ENCODE peak calls at places on chromosomes 1 and 21, in five cellular contexts. I, J, E, O and H are unnamed samples.

GRCh38 chr1:92503043-92503925 is 16.6 kb upstream of the GFI1 start:
- DNase-seq in E (no peak), J (no peak), O (no peak), I (no peak), H (no peak)

GRCh38 chr1:30146448-30146847 is 576.9 kb downstream of the MATN1 start:
- DNase-seq in J (no peak), E (no peak), O (no peak), I (no peak), H (no peak)

GRCh38 chr21:37119421-37120218 is 46.6 kb downstream of the TTC3 start:
- DNase-seq in O (no peak), E (no peak), J (no peak), I (no peak), H (no peak)

GRCh38 chr1:89363638-89364536 is at the start of gene GBP6:
- DNase-seq in E (no peak), J (no peak), I (no peak), O (no peak), H (no peak)

GRCh38 chr1:90155721-90156487 is 161.0 kb downstream of the ZNF326 start:
- DNase-seq in J (no peak), I (no peak), O (no peak), E (no peak), H (no peak)

GRCh38 chr1:68313736-68314594 is 81.6 kb upstream of the WLS start:
- DNase-seq in O (no peak), E (no peak), I (no peak), J (no peak), H (no peak)

GRCh38 chr1:7313081-7313546 is 458.0 kb upstream of the VAMP3 start:
- DNase-seq in O (no peak), J (no peak), E (no peak), I (no peak), H (no peak)

GRCh38 chr1:1625824-1626206 is 6.2 kb upstream of the MMP23B start:
- DNase-seq in E (peak; percentile 47), O (no peak), I (no peak), J (no peak), H (no peak)

GRCh38 chr1:36258960-36259344 is 34.7 kb downstream of the THRAP3 start:
- DNase-seq in O (no peak), E (no peak), I (peak; percentile 27), J (no peak), H (no peak)

GRCh38 chr1:112501810-112502641 is 6.7 kb upstream of the WNT2B start:
- DNase-seq in E (peak; percentile 77), J (peak; percentile 45), I (peak; percentile 71), O (peak; percentile 80), H (peak; percentile 35)

GRCh38 chr1:4268890-4269286 is 368.8 kb upstream of the C1orf174 start:
- DNase-seq in I (no peak), E (no peak), O (no peak), J (no peak), H (no peak)

GRCh38 chr1:29655945-29656866 is 419.9 kb downstream of the PTPRU start:
- DNase-seq in J (no peak), E (no peak), I (no peak), O (no peak), H (no peak)

GRCh38 chr1:19845166-19845954 is 30.3 kb upstream of the RNF186 start:
- DNase-seq in E (no peak), J (no peak), I (peak; percentile 55), O (peak; percentile 57), H (no peak)

GRCh38 chr1:57632401-57632800 is 208.5 kb upstream of the DAB1 start:
- DNase-seq in J (no peak), I (no peak), E (no peak), O (no peak), H (no peak)

GRCh38 chr1:54378157-54378883 is 27.9 kb downstream of the SSBP3 start:
- DNase-seq in E (no peak), O (no peak), I (no peak), J (no peak), H (no peak)

GRCh38 chr1:34839526-34840305 is 19.8 kb downstream of the SMIM12 start:
- DNase-seq in E (no peak), O (no peak), I (no peak), J (no peak), H (no peak)

GRCh38 chr1:80441664-80442063 is 1359.1 kb upstream of the ADGRL2 start:
- DNase-seq in J (no peak), I (peak; percentile 3), O (no peak), E (no peak), H (no peak)

GRCh38 chr1:69976896-69977295 is 228.5 kb downstream of the LRRC40 start:
- DNase-seq in O (no peak), I (peak; percentile 20), J (no peak), E (no peak), H (no peak)

GRCh38 chr1:235943581-235944114 is 76.9 kb upstream of the LYST start:
- DNase-seq in I (peak; percentile 98), J (no peak), O (no peak), E (no peak), H (no peak)

GRCh38 chr1:182129398-182129797 is 67.9 kb upstream of the ZNF648 start:
- DNase-seq in I (no peak), E (no peak), O (peak; percentile 22), J (no peak), H (no peak)

GRCh38 chr1:46489169-46489637 is 433 bp upstream of the DMBX1 start:
- DNase-seq in I (no peak), O (no peak), E (no peak), J (no peak), H (no peak)
- H3K27me3 ChIP-seq in I (peaks cover 70% of the 10 kb centered on the region), O (peaks cover 74% of the 10 kb centered on the region), E (peaks cover 55% of the 10 kb centered on the region), J (peaks cover 100% of the 10 kb centered on the region), H (peaks cover 15% of the 10 kb centered on the region)

GRCh38 chr21:44303490-44303981 is 3.7 kb downstream of the PFKL start:
- DNase-seq in I (no peak), E (no peak), J (no peak), O (no peak), H (no peak)
- H3K27ac ChIP-seq in I (no peak overlapping the region), E (no peak overlapping the region), J (peak overlapping the region; percentile 70), O (no peak overlapping the region), H (peak overlapping the region; percentile 39)

GRCh38 chr21:42451941-42452340 is 44.1 kb downstream of the RSPH1 start:
- DNase-seq in I (no peak), E (no peak), J (no peak), O (no peak), H (no peak)
- H3K27me3 ChIP-seq in I (no peaks in the 10 kb centered on the region), E (peaks cover 2% of the 10 kb centered on the region), J (no peaks in the 10 kb centered on the region), O (no peaks in the 10 kb centered on the region), H (no peaks in the 10 kb centered on the region)

GRCh38 chr1:24097663-24098062 is 14.3 kb downstream of the MYOM3 start:
- DNase-seq in J (no peak), O (no peak), I (no peak), E (peak; percentile 46), H (no peak)
- H3K27ac ChIP-seq in J (no peak overlapping the region), O (no peak overlapping the region), I (no peak overlapping the region), E (peak overlapping the region; percentile 85), H (no peak overlapping the region)

DNA sequence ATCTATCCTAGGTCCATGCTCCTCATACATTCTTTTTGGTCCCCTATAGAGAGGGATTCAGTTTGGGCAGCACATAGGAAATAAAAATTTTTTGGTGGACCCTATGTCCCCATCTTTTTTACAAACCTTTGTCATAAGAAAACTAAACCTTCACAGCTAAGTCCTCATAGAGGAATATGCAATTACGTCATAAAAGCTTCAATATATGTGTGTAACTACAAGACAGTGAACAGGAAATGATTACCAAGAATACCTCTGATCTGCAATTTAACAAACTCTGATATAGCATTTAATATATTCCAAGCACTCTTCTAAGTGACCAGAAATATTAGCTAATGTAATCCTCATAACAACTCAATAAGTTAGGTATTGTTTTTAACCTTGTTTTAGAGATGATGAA is 6.3 kb upstream of the DENND2C start:
- DNase-seq in I (no peak), E (no peak), J (no peak), O (no peak), H (no peak)
- H3K27me3 ChIP-seq in I (peaks cover 10% of the 10 kb centered on the region), E (no peaks in the 10 kb centered on the region), J (no peaks in the 10 kb centered on the region), O (no peaks in the 10 kb centered on the region), H (no peaks in the 10 kb centered on the region)